ENCODE peak calls at places on chromosomes 12 and 14, in nine cellular contexts. One of them, this sample, is unnamed.

GRCh38 chr12:3289702-3290101 is 201.3 kb upstream of the PRMT8 start:
- DNase-seq in AG04450: no peak
- DNase-seq in esophagus muscularis mucosa: no peak
- DNase-seq in HCT116: no peak
- DNase-seq in endodermal cell: no peak
- DNase-seq in epithelial cell of esophagus: no peak
- DNase-seq in psoas muscle: no peak
- DNase-seq in left ventricle myocardium inferior: no peak
- DNase-seq in GM20000: no peak
- DNase-seq in this sample: no peak

GRCh38 chr12:103205906-103206305 is 248.4 kb downstream of the ASCL1 start:
- DNase-seq in AG04450: no peak
- DNase-seq in esophagus muscularis mucosa: no peak
- DNase-seq in HCT116: no peak
- DNase-seq in endodermal cell: no peak
- DNase-seq in epithelial cell of esophagus: peak
- DNase-seq in psoas muscle: no peak
- DNase-seq in left ventricle myocardium inferior: no peak
- DNase-seq in GM20000: no peak
- DNase-seq in this sample: no peak

GRCh38 chr12:165862-166368 is 48.0 kb downstream of the SLC6A12 start:
- DNase-seq in AG04450: no peak
- DNase-seq in esophagus muscularis mucosa: no peak
- DNase-seq in HCT116: no peak
- DNase-seq in endodermal cell: no peak
- DNase-seq in epithelial cell of esophagus: no peak
- DNase-seq in psoas muscle: no peak
- DNase-seq in left ventricle myocardium inferior: no peak
- DNase-seq in GM20000: no peak
- DNase-seq in this sample: no peak

GRCh38 chr14:44914849-44915248 is 46.9 kb downstream of the KLHL28 start:
- DNase-seq in AG04450: no peak
- DNase-seq in esophagus muscularis mucosa: no peak
- DNase-seq in HCT116: no peak
- DNase-seq in endodermal cell: peak
- DNase-seq in epithelial cell of esophagus: peak
- DNase-seq in psoas muscle: no peak
- DNase-seq in left ventricle myocardium inferior: no peak
- DNase-seq in GM20000: no peak
- DNase-seq in this sample: no peak

GRCh38 chr12:117042171-117042809 is 56.9 kb downstream of the TESC start:
- DNase-seq in AG04450: no peak
- DNase-seq in esophagus muscularis mucosa: no peak
- DNase-seq in HCT116: no peak
- DNase-seq in endodermal cell: peak
- DNase-seq in epithelial cell of esophagus: no peak
- DNase-seq in psoas muscle: no peak
- DNase-seq in left ventricle myocardium inferior: no peak
- DNase-seq in GM20000: no peak
- DNase-seq in this sample: no peak

GRCh38 chr14:44771495-44771894 is 190.3 kb downstream of the KLHL28 start:
- DNase-seq in AG04450: no peak
- DNase-seq in esophagus muscularis mucosa: no peak
- DNase-seq in HCT116: no peak
- DNase-seq in endodermal cell: no peak
- DNase-seq in epithelial cell of esophagus: peak
- DNase-seq in psoas muscle: no peak
- DNase-seq in left ventricle myocardium inferior: no peak
- DNase-seq in GM20000: no peak
- DNase-seq in this sample: no peak

GRCh38 chr12:1297639-1298038 is 296.7 kb downstream of the FBXL14 start:
- DNase-seq in AG04450: no peak
- DNase-seq in esophagus muscularis mucosa: no peak
- DNase-seq in HCT116: no peak
- DNase-seq in endodermal cell: no peak
- DNase-seq in epithelial cell of esophagus: no peak
- DNase-seq in psoas muscle: no peak
- DNase-seq in left ventricle myocardium inferior: no peak
- DNase-seq in GM20000: no peak
- DNase-seq in this sample: no peak

GRCh38 chr14:37583358-37584210 is 11.5 kb downstream of the FOXA1 start:
- DNase-seq in AG04450: no peak
- DNase-seq in esophagus muscularis mucosa: no peak
- DNase-seq in HCT116: no peak
- DNase-seq in endodermal cell: peak
- DNase-seq in epithelial cell of esophagus: peak
- DNase-seq in psoas muscle: no peak
- DNase-seq in left ventricle myocardium inferior: no peak
- DNase-seq in GM20000: peak
- DNase-seq in this sample: no peak

GRCh38 chr12:112319395-112319794 is 62.8 kb downstream of the HECTD4 start:
- DNase-seq in AG04450: no peak
- DNase-seq in esophagus muscularis mucosa: no peak
- DNase-seq in HCT116: no peak
- DNase-seq in endodermal cell: no peak
- DNase-seq in epithelial cell of esophagus: no peak
- DNase-seq in psoas muscle: peak
- DNase-seq in left ventricle myocardium inferior: no peak
- DNase-seq in GM20000: no peak
- DNase-seq in this sample: no peak

GRCh38 chr14:30132201-30132600 is 204.6 kb upstream of the PRKD1 start:
- DNase-seq in AG04450: no peak
- DNase-seq in esophagus muscularis mucosa: no peak
- DNase-seq in HCT116: no peak
- DNase-seq in endodermal cell: no peak
- DNase-seq in epithelial cell of esophagus: no peak
- DNase-seq in psoas muscle: no peak
- DNase-seq in left ventricle myocardium inferior: no peak
- DNase-seq in GM20000: no peak
- DNase-seq in this sample: no peak

GRCh38 chr14:103738706-103739451 is 23.3 kb downstream of the ZFYVE21 start:
- DNase-seq in AG04450: no peak
- DNase-seq in esophagus muscularis mucosa: no peak
- DNase-seq in HCT116: no peak
- DNase-seq in endodermal cell: no peak
- DNase-seq in epithelial cell of esophagus: no peak
- DNase-seq in psoas muscle: no peak
- DNase-seq in left ventricle myocardium inferior: no peak
- DNase-seq in GM20000: no peak
- DNase-seq in this sample: no peak

DNA sequence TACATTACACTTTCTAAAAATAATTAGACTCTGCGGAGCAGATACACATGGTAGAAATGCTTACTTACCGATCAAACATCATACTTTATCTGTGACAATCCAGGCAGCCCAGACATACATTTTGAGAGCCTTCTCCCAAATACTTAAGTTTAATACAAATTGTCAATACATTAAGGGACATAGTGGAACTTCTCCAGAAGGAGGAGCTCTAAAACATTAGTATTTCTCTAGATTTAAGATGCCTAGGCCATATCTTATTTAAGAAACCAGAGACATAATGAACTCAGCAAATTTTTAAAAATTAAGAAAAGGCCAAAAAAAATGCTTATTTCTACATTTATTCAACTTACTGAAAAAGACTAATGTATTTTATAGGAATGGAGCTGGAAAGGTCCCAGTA is 16.1 kb downstream of the ACSM4 start:
- DNase-seq in AG04450: no peak
- DNase-seq in esophagus muscularis mucosa: no peak
- DNase-seq in HCT116: no peak
- DNase-seq in endodermal cell: no peak
- DNase-seq in epithelial cell of esophagus: no peak
- DNase-seq in psoas muscle: no peak
- DNase-seq in left ventricle myocardium inferior: no peak
- DNase-seq in GM20000: no peak
- DNase-seq in this sample: no peak
- TF ChIP-seq CTCF in AG04450: peak
- TF ChIP-seq CTCF in esophagus muscularis mucosa: no peak
- TF ChIP-seq CTCF in HCT116: no peak
- TF ChIP-seq CTCF in endodermal cell: peak
- TF ChIP-seq CTCF in epithelial cell of esophagus: no peak
- TF ChIP-seq CTCF in psoas muscle: no peak
- TF ChIP-seq CTCF in left ventricle myocardium inferior: no peak
- TF ChIP-seq CTCF in GM20000: no peak
- TF ChIP-seq CTCF in this sample: peak

GRCh38 chr14:75784314-75784686 is 123.3 kb downstream of the TTLL5 start:
- DNase-seq in AG04450: no peak
- DNase-seq in esophagus muscularis mucosa: no peak
- DNase-seq in HCT116: no peak
- DNase-seq in endodermal cell: no peak
- DNase-seq in epithelial cell of esophagus: no peak
- DNase-seq in psoas muscle: no peak
- DNase-seq in left ventricle myocardium inferior: no peak
- DNase-seq in GM20000: no peak
- DNase-seq in this sample: no peak
- TF ChIP-seq CTCF in AG04450: no peak
- TF ChIP-seq CTCF in esophagus muscularis mucosa: no peak
- TF ChIP-seq CTCF in HCT116: no peak
- TF ChIP-seq CTCF in endodermal cell: no peak
- TF ChIP-seq CTCF in epithelial cell of esophagus: no peak
- TF ChIP-seq CTCF in psoas muscle: no peak
- TF ChIP-seq CTCF in left ventricle myocardium inferior: no peak
- TF ChIP-seq CTCF in GM20000: no peak
- TF ChIP-seq CTCF in this sample: no peak

DNA sequence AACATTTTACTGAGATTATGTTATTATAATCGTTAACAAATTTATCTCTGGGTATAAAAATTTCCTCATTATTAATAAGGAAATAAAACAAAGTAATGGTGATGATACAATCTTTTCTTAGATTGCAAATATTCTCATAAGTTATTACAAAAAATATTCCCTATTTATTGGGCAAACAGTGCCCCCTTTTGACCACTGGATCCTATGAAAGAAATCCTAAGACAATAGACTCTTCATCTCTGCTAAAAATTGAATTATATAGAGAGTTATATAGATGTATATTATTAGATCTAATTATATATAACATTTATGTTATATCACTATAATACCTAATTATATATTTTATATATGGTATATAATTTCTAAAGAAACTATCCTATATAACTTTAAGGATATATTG is 94.2 kb upstream of the FGD4 start:
- DNase-seq in AG04450: no peak
- DNase-seq in esophagus muscularis mucosa: no peak
- DNase-seq in HCT116: peak
- DNase-seq in endodermal cell: no peak
- DNase-seq in epithelial cell of esophagus: peak
- DNase-seq in psoas muscle: no peak
- DNase-seq in left ventricle myocardium inferior: no peak
- DNase-seq in GM20000: no peak
- DNase-seq in this sample: no peak
- TF ChIP-seq CTCF in AG04450: peak
- TF ChIP-seq CTCF in esophagus muscularis mucosa: peak
- TF ChIP-seq CTCF in HCT116: peak
- TF ChIP-seq CTCF in endodermal cell: no peak
- TF ChIP-seq CTCF in epithelial cell of esophagus: peak
- TF ChIP-seq CTCF in psoas muscle: peak
- TF ChIP-seq CTCF in left ventricle myocardium inferior: peak
- TF ChIP-seq CTCF in GM20000: peak
- TF ChIP-seq CTCF in this sample: no peak

GRCh38 chr14:102095871-102096568 is 9.2 kb upstream of the HSP90AA1 start:
- DNase-seq in AG04450: no peak
- DNase-seq in esophagus muscularis mucosa: no peak
- DNase-seq in HCT116: no peak
- DNase-seq in endodermal cell: peak
- DNase-seq in epithelial cell of esophagus: no peak
- DNase-seq in psoas muscle: no peak
- DNase-seq in left ventricle myocardium inferior: no peak
- DNase-seq in GM20000: no peak
- DNase-seq in this sample: no peak
- TF ChIP-seq CTCF in AG04450: no peak
- TF ChIP-seq CTCF in esophagus muscularis mucosa: no peak
- TF ChIP-seq CTCF in HCT116: no peak
- TF ChIP-seq CTCF in endodermal cell: no peak
- TF ChIP-seq CTCF in epithelial cell of esophagus: no peak
- TF ChIP-seq CTCF in psoas muscle: no peak
- TF ChIP-seq CTCF in left ventricle myocardium inferior: no peak
- TF ChIP-seq CTCF in GM20000: peak
- TF ChIP-seq CTCF in this sample: no peak

DNA sequence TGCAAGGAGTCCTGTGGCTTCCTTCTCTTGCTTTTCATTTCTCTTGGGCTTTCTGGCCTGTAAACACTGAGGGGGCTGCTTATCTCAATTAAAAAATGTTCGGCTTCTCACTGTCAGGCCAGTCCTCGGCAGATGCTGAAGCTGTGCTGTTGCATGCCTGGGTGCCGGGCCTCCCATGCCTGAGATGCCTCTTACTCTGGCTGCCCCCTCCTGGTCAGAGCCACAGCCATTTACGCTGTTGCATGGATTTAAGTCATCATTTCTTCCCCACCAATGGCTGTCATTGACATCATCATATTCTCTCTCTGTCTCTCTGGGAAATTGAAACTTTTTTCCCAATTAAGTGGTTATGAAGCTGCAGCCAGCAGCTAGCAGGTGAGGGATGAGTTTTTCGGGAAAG is 53.7 kb downstream of the FOXN4 start:
- DNase-seq in AG04450: no peak
- DNase-seq in esophagus muscularis mucosa: no peak
- DNase-seq in HCT116: no peak
- DNase-seq in endodermal cell: peak
- DNase-seq in epithelial cell of esophagus: peak
- DNase-seq in psoas muscle: no peak
- DNase-seq in left ventricle myocardium inferior: no peak
- DNase-seq in GM20000: no peak
- DNase-seq in this sample: no peak
- TF ChIP-seq CTCF in AG04450: peak
- TF ChIP-seq CTCF in esophagus muscularis mucosa: no peak
- TF ChIP-seq CTCF in HCT116: peak
- TF ChIP-seq CTCF in endodermal cell: peak
- TF ChIP-seq CTCF in epithelial cell of esophagus: peak
- TF ChIP-seq CTCF in psoas muscle: no peak
- TF ChIP-seq CTCF in left ventricle myocardium inferior: no peak
- TF ChIP-seq CTCF in GM20000: no peak
- TF ChIP-seq CTCF in this sample: peak

GRCh38 chr14:90758028-90758889 is 58.0 kb downstream of the TTC7B start:
- DNase-seq in AG04450: peak
- DNase-seq in esophagus muscularis mucosa: peak
- DNase-seq in HCT116: peak
- DNase-seq in endodermal cell: peak
- DNase-seq in epithelial cell of esophagus: peak
- DNase-seq in psoas muscle: peak
- DNase-seq in left ventricle myocardium inferior: peak
- DNase-seq in GM20000: peak
- DNase-seq in this sample: peak
- TF ChIP-seq CTCF in AG04450: peak
- TF ChIP-seq CTCF in esophagus muscularis mucosa: peak
- TF ChIP-seq CTCF in HCT116: peak
- TF ChIP-seq CTCF in endodermal cell: peak
- TF ChIP-seq CTCF in epithelial cell of esophagus: peak
- TF ChIP-seq CTCF in psoas muscle: peak
- TF ChIP-seq CTCF in left ventricle myocardium inferior: peak
- TF ChIP-seq CTCF in GM20000: peak
- TF ChIP-seq CTCF in this sample: peak

DNA sequence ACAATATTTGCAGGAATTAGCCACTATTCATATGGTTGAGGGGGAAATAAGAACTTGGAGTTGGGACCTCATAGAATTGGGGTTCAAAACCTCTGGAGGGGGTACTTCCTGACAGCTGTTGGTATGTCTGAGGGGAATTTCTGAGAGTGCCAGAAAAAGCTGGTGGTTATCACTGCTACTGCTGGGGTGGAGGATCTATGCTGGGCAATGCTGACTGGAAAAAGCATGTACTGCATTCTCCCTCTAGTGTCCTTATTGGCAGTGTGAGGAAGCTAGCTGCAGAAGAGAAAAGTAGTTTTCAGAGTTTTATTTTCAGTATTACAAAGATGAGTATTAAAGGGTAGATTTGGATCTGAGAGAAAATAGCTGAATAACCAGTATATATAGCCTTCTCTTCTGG is 88.8 kb downstream of the FUT8 start:
- DNase-seq in AG04450: no peak
- DNase-seq in esophagus muscularis mucosa: no peak
- DNase-seq in HCT116: no peak
- DNase-seq in endodermal cell: no peak
- DNase-seq in epithelial cell of esophagus: no peak
- DNase-seq in psoas muscle: no peak
- DNase-seq in left ventricle myocardium inferior: no peak
- DNase-seq in GM20000: peak
- DNase-seq in this sample: no peak
- TF ChIP-seq CTCF in AG04450: no peak
- TF ChIP-seq CTCF in esophagus muscularis mucosa: no peak
- TF ChIP-seq CTCF in HCT116: no peak
- TF ChIP-seq CTCF in endodermal cell: peak
- TF ChIP-seq CTCF in epithelial cell of esophagus: peak
- TF ChIP-seq CTCF in psoas muscle: no peak
- TF ChIP-seq CTCF in left ventricle myocardium inferior: no peak
- TF ChIP-seq CTCF in GM20000: no peak
- TF ChIP-seq CTCF in this sample: no peak

This sample was measured in osteocyte.